ENCODE peak calls at places on chromosomes 4 and X, in six cellular contexts. One of them, this sample, is unnamed.

GRCh38 chrX:15947648-15948317 is 93.2 kb upstream of the AP1S2 start:
- DNase-seq in K562: peak; percentile 34
- DNase-seq in GM12878: no peak
- DNase-seq in A549: peak; percentile 11
- DNase-seq in IMR-90: peak; percentile 63
- DNase-seq in HepG2: no peak
- DNase-seq in this sample: no peak

GRCh38 chrX:72348247-72348979 is 42.7 kb upstream of the CITED1 start:
- DNase-seq in GM12878: no peak
- DNase-seq in A549: no peak
- DNase-seq in IMR-90: no peak
- DNase-seq in HepG2: no peak
- DNase-seq in K562: no peak
- DNase-seq in this sample: no peak

GRCh38 chr4:88623097-88623496 is 30.8 kb downstream of the HERC3 start:
- DNase-seq in A549: peak; percentile 77
- DNase-seq in GM12878: no peak
- DNase-seq in K562: no peak
- DNase-seq in IMR-90: peak; percentile 86
- DNase-seq in HepG2: peak; percentile 24
- DNase-seq in this sample: no peak

GRCh38 chr4:15778191-15778741 is at the start of gene CD38:
- DNase-seq in GM12878: peak; percentile 67
- DNase-seq in HepG2: no peak
- DNase-seq in IMR-90: no peak
- DNase-seq in K562: no peak
- DNase-seq in A549: peak; percentile 29
- DNase-seq in this sample: no peak

GRCh38 chrX:72394518-72395163 is 88.9 kb upstream of the CITED1 start:
- DNase-seq in IMR-90: peak; percentile 50
- DNase-seq in GM12878: no peak
- DNase-seq in A549: no peak
- DNase-seq in HepG2: no peak
- DNase-seq in K562: no peak
- DNase-seq in this sample: no peak

GRCh38 chr4:122783301-122784215 is 43.1 kb upstream of the FGF2 start:
- DNase-seq in K562: no peak
- DNase-seq in GM12878: no peak
- DNase-seq in A549: peak; percentile 70
- DNase-seq in HepG2: peak; percentile 37
- DNase-seq in IMR-90: peak; percentile 87
- DNase-seq in this sample: no peak

GRCh38 chr4:54879576-54879975 is 221.8 kb downstream of the KIT start:
- DNase-seq in K562: no peak
- DNase-seq in A549: no peak
- DNase-seq in GM12878: no peak
- DNase-seq in IMR-90: peak; percentile 87
- DNase-seq in HepG2: no peak
- DNase-seq in this sample: no peak

GRCh38 chr4:118773082-118773792 is 62.7 kb downstream of the SEC24D start:
- DNase-seq in A549: no peak
- DNase-seq in K562: no peak
- DNase-seq in HepG2: no peak
- DNase-seq in GM12878: no peak
- DNase-seq in IMR-90: no peak
- DNase-seq in this sample: no peak

GRCh38 chr4:136337216-136337615 is 1195.1 kb downstream of the PCDH18 start:
- DNase-seq in A549: no peak
- DNase-seq in HepG2: no peak
- DNase-seq in IMR-90: no peak
- DNase-seq in K562: no peak
- DNase-seq in GM12878: no peak
- DNase-seq in this sample: no peak

GRCh38 chrX:116417968-116418367 is 18.4 kb upstream of the SLC6A14 start:
- DNase-seq in HepG2: no peak
- DNase-seq in IMR-90: no peak
- DNase-seq in A549: no peak
- DNase-seq in K562: no peak
- DNase-seq in GM12878: no peak
- DNase-seq in this sample: no peak

GRCh38 chrX:116413273-116413672 is 23.1 kb upstream of the SLC6A14 start:
- DNase-seq in HepG2: no peak
- DNase-seq in GM12878: no peak
- DNase-seq in A549: no peak
- DNase-seq in K562: no peak
- DNase-seq in IMR-90: no peak
- DNase-seq in this sample: no peak

DNA sequence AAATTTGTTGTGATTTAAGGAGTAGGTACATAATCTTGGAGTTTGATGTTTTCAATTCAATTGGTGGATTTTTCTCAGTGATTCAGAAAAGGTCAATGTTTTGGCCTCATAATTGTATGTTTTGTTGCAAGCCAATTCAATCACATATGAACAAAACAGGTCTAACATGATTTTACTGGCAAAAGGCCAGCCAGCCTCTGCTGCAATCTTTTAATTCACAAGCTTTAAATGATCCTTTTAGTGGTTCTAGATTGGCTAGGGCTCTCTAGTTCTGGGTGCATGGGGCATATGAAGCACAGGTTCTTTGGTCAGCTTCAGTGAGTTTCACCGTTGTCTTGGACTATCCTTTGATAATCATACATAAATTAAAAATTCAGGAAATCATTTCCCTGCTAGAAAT is 19.2 kb upstream of the SLC6A14 start:
- DNase-seq in GM12878: no peak
- DNase-seq in IMR-90: no peak
- DNase-seq in HepG2: no peak
- DNase-seq in K562: no peak
- DNase-seq in A549: no peak
- DNase-seq in this sample: no peak
- TF ChIP-seq BHLHE40 in GM12878: no peak
- TF ChIP-seq BHLHE40 in IMR-90: no peak
- TF ChIP-seq BHLHE40 in HepG2: no peak
- TF ChIP-seq BHLHE40 in K562: no peak
- TF ChIP-seq BHLHE40 in A549: no peak
- TF ChIP-seq BHLHE40 in this sample: no peak

GRCh38 chr4:73922766-73923630 is 53.8 kb downstream of the CXCL1 start:
- DNase-seq in HepG2: no peak
- DNase-seq in K562: no peak
- DNase-seq in A549: peak; percentile 47
- DNase-seq in IMR-90: peak; percentile 59
- DNase-seq in GM12878: no peak
- DNase-seq in this sample: no peak

GRCh38 chr4:73918058-73918457 is 48.9 kb downstream of the CXCL1 start:
- DNase-seq in K562: no peak
- DNase-seq in GM12878: no peak
- DNase-seq in IMR-90: no peak
- DNase-seq in HepG2: no peak
- DNase-seq in A549: no peak
- DNase-seq in this sample: no peak

GRCh38 chr4:73919691-73920090 is 50.5 kb downstream of the CXCL1 start:
- DNase-seq in HepG2: no peak
- DNase-seq in IMR-90: peak; percentile 65
- DNase-seq in K562: no peak
- DNase-seq in A549: no peak
- DNase-seq in GM12878: no peak
- DNase-seq in this sample: no peak

GRCh38 chr4:73923631-73923937 is 54.4 kb downstream of the CXCL1 start:
- DNase-seq in A549: no peak
- DNase-seq in IMR-90: no peak
- DNase-seq in GM12878: no peak
- DNase-seq in HepG2: no peak
- DNase-seq in K562: no peak
- DNase-seq in this sample: no peak

DNA sequence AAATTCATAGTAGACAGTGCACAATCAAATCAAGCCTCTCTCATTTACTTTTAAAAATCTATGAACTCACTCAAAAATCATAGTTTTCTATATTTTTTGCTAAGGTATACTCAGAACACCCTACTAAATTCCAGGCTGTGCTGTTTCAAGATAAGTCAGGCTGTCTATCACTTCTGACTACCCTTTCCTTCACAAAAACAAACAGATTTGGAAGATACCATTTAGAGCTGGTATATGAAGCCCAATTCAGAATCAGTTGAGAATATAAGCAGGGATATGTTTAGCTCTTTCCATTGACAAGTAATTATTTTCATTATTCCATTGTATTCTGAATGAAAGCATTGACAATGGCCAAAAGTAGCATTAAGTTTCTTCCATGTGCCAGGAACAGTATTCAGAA is 53.1 kb downstream of the CXCL1 start:
- DNase-seq in K562: no peak
- DNase-seq in HepG2: no peak
- DNase-seq in A549: no peak
- DNase-seq in IMR-90: no peak
- DNase-seq in GM12878: no peak
- DNase-seq in this sample: no peak
- TF ChIP-seq BHLHE40 in K562: no peak
- TF ChIP-seq BHLHE40 in HepG2: no peak
- TF ChIP-seq BHLHE40 in A549: no peak
- TF ChIP-seq BHLHE40 in IMR-90: no peak
- TF ChIP-seq BHLHE40 in GM12878: no peak
- TF ChIP-seq BHLHE40 in this sample: no peak

DNA sequence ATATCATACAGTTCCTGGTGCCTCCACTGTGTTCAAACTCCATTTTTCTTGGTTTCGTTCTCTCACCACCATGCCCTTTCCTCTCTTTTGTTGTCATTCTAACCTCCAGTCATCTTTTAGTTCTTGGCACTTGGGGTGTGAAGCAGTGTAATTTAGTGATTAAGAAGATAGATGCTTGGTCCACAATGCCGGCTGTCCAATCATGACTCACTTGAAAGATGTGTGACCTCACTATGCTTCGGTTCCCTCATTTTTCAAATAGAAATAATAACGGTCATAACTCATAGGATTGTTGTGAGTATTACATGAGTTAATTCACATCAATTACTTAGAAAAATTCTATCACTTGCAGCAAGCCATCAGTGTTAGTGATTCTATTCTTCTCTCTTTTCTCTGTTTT is 327.8 kb downstream of the ADGRL3 start:
- DNase-seq in GM12878: no peak
- DNase-seq in HepG2: no peak
- DNase-seq in A549: no peak
- DNase-seq in IMR-90: no peak
- DNase-seq in K562: no peak
- DNase-seq in this sample: no peak
- TF ChIP-seq BHLHE40 in GM12878: no peak
- TF ChIP-seq BHLHE40 in HepG2: no peak
- TF ChIP-seq BHLHE40 in A549: no peak
- TF ChIP-seq BHLHE40 in IMR-90: no peak
- TF ChIP-seq BHLHE40 in K562: no peak
- TF ChIP-seq BHLHE40 in this sample: no peak

DNA sequence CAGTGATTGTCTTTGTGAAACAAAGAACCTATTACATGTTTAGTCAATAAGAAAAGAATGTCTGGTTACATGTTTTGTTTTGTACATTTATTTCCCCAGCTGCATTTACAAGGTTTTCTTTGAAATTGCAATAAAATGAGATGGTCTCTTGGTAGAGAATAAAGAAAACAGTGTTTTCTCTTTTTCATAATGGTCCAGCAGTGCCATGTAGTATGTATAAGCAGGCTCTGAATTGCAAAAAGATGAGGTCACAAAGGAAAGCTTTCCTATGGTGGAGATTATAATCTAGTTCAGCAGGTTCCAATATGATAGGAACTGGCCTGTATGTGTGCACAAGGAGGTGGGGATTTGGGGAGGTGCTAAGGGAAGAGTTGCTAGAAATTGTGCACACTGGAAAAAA is 1417.3 kb downstream of the STIM2 start:
- DNase-seq in IMR-90: peak; percentile 16
- DNase-seq in GM12878: no peak
- DNase-seq in A549: no peak
- DNase-seq in K562: no peak
- DNase-seq in HepG2: no peak
- DNase-seq in this sample: no peak
- TF ChIP-seq BHLHE40 in IMR-90: no peak
- TF ChIP-seq BHLHE40 in GM12878: no peak
- TF ChIP-seq BHLHE40 in A549: no peak
- TF ChIP-seq BHLHE40 in K562: no peak
- TF ChIP-seq BHLHE40 in HepG2: no peak
- TF ChIP-seq BHLHE40 in this sample: no peak

GRCh38 chr4:76545161-76545884 is 110.3 kb downstream of the SHROOM3 start:
- DNase-seq in K562: no peak
- DNase-seq in HepG2: no peak
- DNase-seq in IMR-90: peak; percentile 45
- DNase-seq in A549: no peak
- DNase-seq in GM12878: no peak
- DNase-seq in this sample: no peak

GRCh38 chr4:76548704-76549103 is 113.7 kb downstream of the SHROOM3 start:
- DNase-seq in GM12878: no peak
- DNase-seq in IMR-90: no peak
- DNase-seq in K562: no peak
- DNase-seq in A549: no peak
- DNase-seq in HepG2: no peak
- DNase-seq in this sample: no peak

GRCh38 chr4:76543378-76543777 is 108.3 kb downstream of the SHROOM3 start:
- DNase-seq in A549: no peak
- DNase-seq in GM12878: no peak
- DNase-seq in K562: no peak
- DNase-seq in HepG2: no peak
- DNase-seq in IMR-90: no peak
- DNase-seq in this sample: no peak

GRCh38 chr4:76547167-76547760 is 112.2 kb downstream of the SHROOM3 start:
- DNase-seq in A549: no peak
- DNase-seq in GM12878: no peak
- DNase-seq in K562: no peak
- DNase-seq in HepG2: no peak
- DNase-seq in IMR-90: no peak
- DNase-seq in this sample: no peak

DNA sequence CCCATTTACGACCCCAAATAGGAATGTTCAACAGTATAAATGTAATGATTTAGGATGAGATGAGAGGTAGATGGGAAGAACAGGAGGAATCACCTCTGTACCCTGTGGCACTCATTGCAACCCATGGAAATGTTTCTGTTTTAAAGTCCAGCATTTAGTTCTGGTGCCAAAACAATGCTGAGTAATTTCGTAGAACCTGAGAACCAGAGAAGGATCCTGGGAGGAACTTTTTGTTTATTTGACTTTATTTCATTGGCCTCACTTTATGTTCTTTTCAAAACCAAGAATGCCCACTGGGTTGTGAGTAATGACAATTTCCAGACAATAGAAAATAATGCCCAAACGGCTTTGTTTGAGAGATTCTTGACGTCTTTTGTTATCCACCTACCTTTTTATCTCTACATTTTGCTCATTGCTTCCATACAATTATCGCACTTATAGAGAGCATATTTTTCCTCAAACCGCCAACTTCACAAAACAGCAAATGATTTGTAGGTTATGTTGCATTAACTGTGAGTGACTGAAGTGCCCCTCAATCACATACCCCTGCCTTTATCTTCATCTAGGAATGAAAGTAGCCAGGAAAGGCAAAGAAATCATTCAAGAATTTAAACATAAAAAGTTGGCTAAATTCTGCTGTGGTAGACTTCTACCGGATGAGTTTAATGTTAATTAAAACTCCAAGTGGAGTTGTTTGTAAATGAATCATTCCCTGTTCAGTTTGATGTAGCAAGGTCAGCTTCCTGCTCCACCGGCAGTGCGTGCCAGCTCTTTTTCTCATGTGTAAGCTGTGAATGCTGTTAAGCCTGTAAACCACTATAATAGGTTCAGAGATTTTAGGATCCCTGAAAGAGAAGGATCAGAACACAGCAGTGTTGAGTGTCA is 111.5 kb downstream of the SHROOM3 start:
- DNase-seq in A549: no peak
- DNase-seq in IMR-90: peak; percentile 86
- DNase-seq in K562: no peak
- DNase-seq in GM12878: no peak
- DNase-seq in HepG2: no peak
- DNase-seq in this sample: no peak
- TF ChIP-seq BHLHE40 in A549: no peak
- TF ChIP-seq BHLHE40 in IMR-90: peak; percentile 54
- TF ChIP-seq BHLHE40 in K562: no peak
- TF ChIP-seq BHLHE40 in GM12878: no peak
- TF ChIP-seq BHLHE40 in HepG2: no peak
- TF ChIP-seq BHLHE40 in this sample: no peak